ENCODE peak calls at places on chromosome 17, in ten cellular contexts. C is adrenal gland, B is tibial artery, D is psoas muscle, I is epithelial cell of esophagus, L is upper lobe of right lung, G is transverse colon, K is H9, N is fibroblast of pulmonary artery, Z is lung. U is an unnamed sample.
A peak's percentile ranks its signal among the peaks of the same experiment; 100 is the strongest.

GRCh38 chr17:36089888-36090836 is at the start of gene CCL3:
- DNase-seq in C (peak; percentile 36), I (no peak), Z (no peak), N (no peak), L (no peak), G (peak; percentile 26), K (no peak), D (peak; percentile 64), B (no peak), U (no peak)

GRCh38 chr17:44004077-44004760 is at the start of gene NAGS:
- DNase-seq in L (peak; percentile 85), N (no peak), I (peak; percentile 42), C (peak; percentile 20), Z (peak; percentile 65), D (peak; percentile 47), B (no peak), K (peak; percentile 84), G (peak; percentile 14), U (no peak)

GRCh38 chr17:70499067-70499786 is 329.9 kb downstream of the KCNJ2 start:
- DNase-seq in C (no peak), I (no peak), D (no peak), N (no peak), K (no peak), Z (no peak), B (no peak), L (no peak), G (no peak), U (no peak)

GRCh38 chr17:47690121-47690520 is 3.8 kb upstream of the TBKBP1 start:
- DNase-seq in L (no peak), D (no peak), N (no peak), K (peak; percentile 31), G (no peak), B (no peak), I (no peak), Z (no peak), C (no peak), U (no peak)

GRCh38 chr17:47708864-47709541 is 15.0 kb downstream of the TBKBP1 start:
- DNase-seq in K (peak; percentile 63), N (peak; percentile 48), I (no peak), G (no peak), L (no peak), D (no peak), C (no peak), B (no peak), Z (no peak), U (no peak)

GRCh38 chr17:29032798-29033197 is 10.1 kb upstream of the PIPOX start:
- DNase-seq in C (no peak), G (no peak), N (peak; percentile 64), Z (no peak), D (no peak), I (no peak), K (peak; percentile 76), B (no peak), L (no peak), U (no peak)

GRCh38 chr17:10384175-10384574 is 11.4 kb upstream of the MYH13 start:
- DNase-seq in I (no peak), B (no peak), D (peak; percentile 57), K (no peak), C (no peak), Z (no peak), G (no peak), N (peak; percentile 13), L (no peak), U (no peak)

GRCh38 chr17:10435096-10435495 is 13.3 kb upstream of the MYH8 start:
- DNase-seq in B (no peak), D (no peak), I (no peak), Z (no peak), G (no peak), N (no peak), K (no peak), L (no peak), C (no peak), U (no peak)

GRCh38 chr17:44187131-44187899 is 543 bp downstream of the TMUB2 start:
- DNase-seq in Z (no peak), L (no peak), C (no peak), G (no peak), I (peak; percentile 48), N (peak; percentile 60), K (no peak), D (no peak), B (no peak), U (peak; percentile 59)

GRCh38 chr17:27471321-27472269 is 15.3 kb downstream of the KSR1 start:
- DNase-seq in I (peak; percentile 98), L (peak; percentile 57), D (no peak), N (no peak), G (peak; percentile 30), K (no peak), C (no peak), Z (no peak), B (no peak), U (no peak)

GRCh38 chr17:29148790-29149430 is 31.3 kb downstream of the MYO18A start:
- DNase-seq in N (peak; percentile 93), B (peak; percentile 93), K (peak; percentile 99), L (peak; percentile 98), D (peak; percentile 98), Z (peak; percentile 92), G (peak; percentile 96), I (peak; percentile 92), C (peak; percentile 93), U (peak; percentile 78)

GRCh38 chr17:3827124-3827773 is 18.8 kb downstream of the NCBP3 start:
- DNase-seq in G (peak; percentile 64), B (no peak), Z (peak; percentile 72), N (peak; percentile 84), K (peak; percentile 75), I (peak; percentile 83), L (no peak), C (peak; percentile 48), D (no peak), U (peak; percentile 50)

GRCh38 chr17:41284546-41284945 is 9.0 kb downstream of the KRTAP9-7 start:
- DNase-seq in Z (no peak), I (peak; percentile 29), L (no peak), C (no peak), K (no peak), G (no peak), B (no peak), D (no peak), N (no peak), U (no peak)

GRCh38 chr17:75773808-75774470 is 8.9 kb upstream of the GALK1 start:
- DNase-seq in B (no peak), K (peak; percentile 88), Z (no peak), I (no peak), D (peak; percentile 66), L (peak; percentile 67), G (peak; percentile 13), N (no peak), C (no peak), U (no peak)
- TF ChIP-seq CTCF in B (no peak), K (peak; percentile 59), Z (no peak), I (no peak), D (no peak), L (no peak), G (no peak), N (no peak), C (peak; percentile 18), U (no peak)

GRCh38 chr17:77208856-77209255 is 68.1 kb downstream of the SEC14L1 start:
- DNase-seq in L (no peak), D (no peak), I (no peak), B (no peak), N (no peak), C (no peak), G (no peak), Z (no peak), K (no peak), U (no peak)
- TF ChIP-seq CTCF in L (no peak), D (no peak), I (no peak), B (no peak), N (no peak), C (no peak), G (no peak), Z (no peak), K (no peak), U (no peak)

GRCh38 chr17:78678220-78678554 is 101.0 kb upstream of the DNAH17 start:
- DNase-seq in C (no peak), B (no peak), Z (no peak), I (no peak), K (no peak), L (peak; percentile 57), D (peak; percentile 92), N (no peak), G (no peak), U (no peak)

GRCh38 chr17:78675836-78676235 is 98.6 kb upstream of the DNAH17 start:
- DNase-seq in I (no peak), B (no peak), G (no peak), Z (no peak), N (no peak), L (peak; percentile 51), D (no peak), C (no peak), K (no peak), U (no peak)

GRCh38 chr17:78678711-78679110 is 101.5 kb upstream of the DNAH17 start:
- DNase-seq in G (no peak), K (no peak), N (no peak), B (no peak), D (no peak), L (peak; percentile 32), I (no peak), Z (no peak), C (no peak), U (no peak)

GRCh38 chr17:78676415-78677302 is 99.5 kb upstream of the DNAH17 start:
- DNase-seq in L (peak; percentile 61), C (peak; percentile 14), N (no peak), G (no peak), B (no peak), K (no peak), D (peak; percentile 58), I (no peak), Z (no peak), U (no peak)

DNA sequence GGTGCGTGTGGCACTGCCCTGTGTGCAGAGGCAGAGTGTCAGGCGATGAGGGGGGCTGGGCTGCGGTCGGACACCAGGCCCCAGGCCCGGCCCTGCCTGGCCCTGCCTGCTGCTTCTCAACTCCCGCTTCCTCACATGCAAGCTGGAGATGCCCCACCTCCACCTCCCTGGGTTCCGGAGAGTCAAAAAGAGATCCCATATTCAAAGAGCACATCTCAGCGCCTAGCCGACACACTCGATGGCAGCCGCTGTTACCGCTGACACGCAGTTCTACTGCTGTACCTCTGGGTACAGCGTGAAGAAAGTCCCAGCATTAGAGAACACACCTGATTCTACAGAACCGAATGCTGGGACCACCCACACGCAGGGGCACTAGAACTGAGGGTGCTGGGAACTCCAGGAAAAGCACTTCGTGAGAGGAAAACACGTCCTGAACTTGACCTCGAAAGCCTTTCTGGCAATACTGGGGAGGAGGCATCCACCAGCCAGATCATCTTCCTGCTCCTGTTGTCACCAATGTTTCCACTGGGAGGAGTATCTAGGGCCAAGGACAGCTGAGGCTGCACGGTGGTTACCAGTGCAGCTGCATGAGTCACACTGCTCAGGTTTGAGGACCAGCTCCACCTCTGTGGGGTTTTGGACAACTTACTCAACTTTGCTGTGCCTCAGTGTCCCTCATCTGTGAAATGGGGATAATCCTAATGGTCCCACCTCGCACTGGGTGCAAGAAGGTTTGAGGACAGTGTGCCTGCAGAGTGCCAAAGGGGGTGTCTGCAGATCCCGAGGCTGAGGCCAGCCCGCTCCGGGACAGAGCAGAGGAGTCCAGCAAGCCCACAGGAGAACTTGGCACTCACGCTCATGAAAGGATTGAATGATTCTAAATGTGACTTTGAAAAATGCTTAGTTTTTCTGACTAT is 100.4 kb upstream of the DNAH17 start:
- DNase-seq in G (no peak), C (peak; percentile 89), N (no peak), K (no peak), L (peak; percentile 46), D (peak; percentile 83), I (no peak), Z (no peak), B (no peak), U (no peak)
- TF ChIP-seq CTCF in G (no peak), C (no peak), N (no peak), K (no peak), L (no peak), D (no peak), I (peak; percentile 1), Z (no peak), B (no peak), U (no peak)

GRCh38 chr17:81523139-81524062 is 4.8 kb upstream of the FSCN2 start:
- DNase-seq in I (no peak), B (no peak), N (peak; percentile 42), G (no peak), K (peak; percentile 89), D (no peak), C (no peak), L (no peak), Z (no peak), U (no peak)
- TF ChIP-seq CTCF in I (peak; percentile 24), B (no peak), N (peak; percentile 31), G (no peak), K (peak; percentile 64), D (no peak), C (peak; percentile 4), L (peak; percentile 9), Z (no peak), U (no peak)